ENCODE peak calls at places on chromosomes 11 and 22, in ten cellular contexts. U is prostate gland, Z is H1, C is upper lobe of left lung, M is spleen, Y is GM12891, X is HCT116, B is endothelial cell of umbilical vein, F is GM12878, H is transverse colon. I is an unnamed sample.

GRCh38 chr11:81963018-81963417 is 770.6 kb downstream of the FAM181B start:
- DNase-seq in B (peak), U (no peak), Z (no peak), F (no peak), X (no peak), M (no peak), Y (no peak), C (no peak), H (no peak), I (no peak)

GRCh38 chr11:7583248-7583647 is 69.4 kb downstream of the PPFIBP2 start:
- DNase-seq in M (no peak), F (no peak), H (no peak), U (no peak), Y (no peak), Z (no peak), C (no peak), X (no peak), B (no peak), I (no peak)

GRCh38 chr11:31802609-31802989 is 8.5 kb downstream of the PAX6 start:
- DNase-seq in X (no peak), F (no peak), B (no peak), Z (peak), H (no peak), M (peak), Y (no peak), U (no peak), C (peak), I (no peak)

GRCh38 chr22:19143967-19144400 is 467 bp downstream of the ESS2 start:
- DNase-seq in Z (no peak), C (no peak), F (no peak), M (peak), Y (no peak), X (no peak), B (no peak), U (no peak), H (no peak), I (no peak)

GRCh38 chr22:25389541-25389919 is 170.1 kb downstream of the CRYBB2 start:
- DNase-seq in F (no peak), B (no peak), U (no peak), H (no peak), X (no peak), C (no peak), Z (peak), Y (no peak), M (peak), I (no peak)

GRCh38 chr11:113189909-113190667 is 124.3 kb upstream of the TTC12 start:
- DNase-seq in M (no peak), X (no peak), Y (no peak), F (no peak), B (no peak), Z (no peak), H (no peak), C (no peak), U (no peak), I (no peak)

GRCh38 chr11:121636341-121637176 is 183.8 kb upstream of the SORL1-AS1 start:
- DNase-seq in Y (no peak), M (no peak), Z (no peak), B (no peak), X (no peak), H (no peak), F (no peak), C (no peak), U (no peak), I (no peak)

GRCh38 chr11:120956710-120957500 is 67.0 kb upstream of the TBCEL start:
- DNase-seq in U (no peak), F (no peak), H (no peak), Z (peak), B (no peak), M (peak), C (peak), Y (peak), X (no peak), I (no peak)

GRCh38 chr11:92703431-92703830 is 266.0 kb upstream of the MTNR1B start:
- DNase-seq in U (no peak), B (no peak), H (no peak), F (no peak), C (no peak), Z (no peak), Y (no peak), M (no peak), X (no peak), I (no peak)

GRCh38 chr11:98507208-98507607 is 513.5 kb upstream of the CNTN5 start:
- DNase-seq in H (no peak), M (no peak), X (no peak), U (no peak), B (no peak), Y (no peak), Z (no peak), F (no peak), C (no peak), I (no peak)
- TF ChIP-seq POLR2AphosphoS5 in H (no peak), M (no peak), X (no peak), U (no peak), B (no peak), Y (no peak), Z (no peak), F (no peak), C (no peak), I (no peak)

GRCh38 chr22:17777005-17777716 is 2.9 kb upstream of the BID start:
- DNase-seq in X (no peak), Z (no peak), F (peak), M (peak), H (peak), U (no peak), Y (peak), C (peak), B (peak), I (peak)
- TF ChIP-seq POLR2A in X (no peak), Z (no peak), F (peak), M (no peak), H (peak), U (no peak), Y (peak), C (no peak), B (no peak), I (peak)

DNA sequence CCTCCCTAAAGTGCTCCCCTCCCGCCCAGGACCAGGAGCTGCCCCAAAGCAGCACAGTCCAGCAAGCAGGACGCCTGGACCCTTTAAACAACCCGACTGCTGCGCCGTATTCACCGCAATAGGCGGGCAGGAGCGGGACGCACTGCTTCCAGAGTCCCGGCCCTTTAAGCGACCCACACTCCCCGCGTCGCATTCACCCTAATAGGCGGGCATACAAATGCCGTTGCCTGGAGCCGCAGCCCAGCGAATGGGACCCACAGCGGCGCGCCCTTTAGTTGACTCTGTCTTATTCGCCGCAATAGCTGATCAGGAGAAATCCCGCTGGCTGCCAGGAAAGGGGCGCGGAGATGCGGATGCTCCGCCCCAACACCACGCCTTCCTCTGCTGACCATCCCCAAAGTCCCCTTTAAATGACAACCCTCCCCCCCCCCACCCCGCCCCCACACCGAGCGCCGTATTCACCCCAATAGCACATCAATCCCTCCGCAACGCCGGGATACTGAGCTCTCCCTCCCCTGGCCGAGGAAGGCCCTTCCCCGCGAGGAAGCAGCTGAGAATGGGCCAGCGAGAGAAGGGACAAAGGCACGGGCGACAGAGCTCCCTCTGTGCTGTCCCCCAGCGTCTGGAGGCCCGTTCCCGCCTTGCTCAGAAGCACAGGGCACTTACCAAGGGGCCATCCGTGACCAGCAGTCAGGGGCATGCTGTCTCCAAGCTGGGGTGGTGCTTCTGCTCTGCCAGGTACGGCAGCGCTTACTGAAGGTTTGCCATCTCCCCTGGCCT is 4.7 kb downstream of the OSBPL5 start:
- DNase-seq in U (peak), Y (no peak), M (peak), F (no peak), H (peak), Z (peak), B (peak), C (peak), X (peak), I (no peak)
- TF ChIP-seq POLR2AphosphoS5 in U (peak), Y (no peak), M (peak), F (no peak), H (peak), Z (no peak), B (peak), C (no peak), X (no peak), I (no peak)

DNA sequence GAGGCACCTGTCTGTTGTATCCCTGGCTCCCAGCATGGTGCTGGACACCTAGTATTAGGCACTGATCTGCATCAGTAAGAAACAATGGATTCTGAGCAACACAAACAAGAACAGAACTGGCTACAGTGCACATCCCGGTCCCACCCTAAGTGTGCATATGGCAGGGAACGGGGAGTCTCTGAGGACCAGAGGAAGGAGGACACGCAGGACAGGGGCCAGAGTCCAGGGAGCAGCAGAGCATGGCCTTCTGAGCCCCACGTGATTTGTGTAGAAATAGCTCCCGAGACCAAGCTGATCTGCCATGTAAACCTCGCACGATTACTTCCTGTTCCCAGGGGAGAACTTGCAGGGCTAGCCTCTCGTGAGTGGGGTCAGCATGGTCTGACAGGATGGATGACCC is 12.7 kb upstream of the SNX32 start:
- DNase-seq in B (no peak), F (no peak), U (no peak), C (no peak), M (no peak), X (no peak), H (peak), Z (no peak), Y (no peak), I (no peak)
- TF ChIP-seq POLR2A in B (no peak), F (no peak), U (no peak), C (no peak), M (no peak), X (no peak), H (peak), Z (no peak), Y (no peak), I (no peak)

GRCh38 chr11:406796-407650 is 7.8 kb downstream of the SIGIRR start:
- DNase-seq in Y (peak), B (peak), M (peak), F (peak), U (peak), Z (peak), X (peak), H (peak), C (peak), I (peak)
- TF ChIP-seq POLR2AphosphoS5 in Y (no peak), B (no peak), M (peak), F (no peak), U (peak), Z (no peak), X (peak), H (peak), C (peak), I (no peak)

GRCh38 chr22:22061085-22062077 is 78.8 kb upstream of the TOP3B start:
- DNase-seq in C (no peak), M (no peak), X (peak), H (no peak), F (no peak), U (no peak), B (no peak), Z (no peak), Y (no peak), I (no peak)
- TF ChIP-seq POLR2A in C (no peak), M (no peak), X (no peak), H (no peak), F (no peak), U (no peak), B (no peak), Z (no peak), Y (no peak), I (no peak)

GRCh38 chr11:11816511-11817319 is 25.1 kb upstream of the USP47 start:
- DNase-seq in H (no peak), U (no peak), C (no peak), F (no peak), Y (no peak), B (peak), X (no peak), Z (no peak), M (no peak), I (no peak)

GRCh38 chr11:11810764-11811726 is 30.7 kb upstream of the USP47 start:
- DNase-seq in X (peak), M (no peak), H (no peak), U (no peak), Z (peak), Y (no peak), C (peak), F (no peak), B (no peak), I (no peak)

GRCh38 chr11:11814614-11815452 is 26.9 kb upstream of the USP47 start:
- DNase-seq in H (no peak), B (no peak), F (no peak), Z (no peak), M (no peak), U (no peak), X (no peak), Y (no peak), C (no peak), I (no peak)

GRCh38 chr11:11808992-11809583 is 32.7 kb upstream of the USP47 start:
- DNase-seq in F (no peak), B (no peak), C (no peak), H (no peak), U (no peak), X (no peak), Y (no peak), Z (no peak), M (no peak), I (no peak)

DNA sequence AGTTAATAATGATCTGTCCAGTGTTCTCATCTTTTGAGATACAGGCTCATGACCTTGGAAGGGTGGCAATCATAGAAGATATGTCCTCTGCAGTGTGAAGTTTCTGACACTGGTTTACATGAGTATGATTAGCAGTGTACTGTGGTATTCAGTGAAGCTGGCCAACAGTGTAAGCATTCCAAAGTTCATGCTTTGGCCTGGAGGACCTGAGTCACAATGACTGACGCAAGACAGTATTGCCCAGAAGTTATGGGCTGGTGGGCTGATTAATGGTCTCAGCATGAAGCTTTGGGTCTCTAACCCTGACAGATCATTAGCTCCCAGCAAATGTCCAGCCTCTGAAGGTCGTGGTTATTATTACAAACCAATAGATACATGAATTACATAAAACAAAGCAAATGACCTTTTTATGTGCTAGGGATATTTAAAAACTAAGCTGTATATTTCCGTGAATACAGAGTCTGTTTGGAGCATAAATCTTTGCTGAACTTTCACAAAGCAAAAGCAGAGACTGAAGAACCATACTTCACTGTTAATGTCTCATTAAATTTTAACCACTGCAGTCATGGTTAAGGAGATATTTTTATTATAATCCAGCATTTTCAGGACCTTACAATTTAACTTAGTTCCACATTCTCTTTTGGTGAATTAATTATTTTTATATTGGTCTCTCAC is 28.3 kb upstream of the USP47 start:
- DNase-seq in U (no peak), Y (no peak), B (peak), X (peak), H (peak), Z (no peak), F (no peak), C (no peak), M (no peak), I (no peak)
- TF ChIP-seq POLR2AphosphoS5 in U (no peak), Y (no peak), B (no peak), X (no peak), H (peak), Z (no peak), F (no peak), C (peak), M (no peak), I (no peak)

GRCh38 chr22:29607426-29607825 is 4.0 kb downstream of the NF2 start:
- DNase-seq in F (no peak), X (no peak), H (no peak), B (peak), U (no peak), Z (no peak), C (no peak), Y (no peak), M (no peak), I (no peak)

GRCh38 chr22:29606320-29606719 is 2.9 kb downstream of the NF2 start:
- DNase-seq in H (no peak), B (no peak), Z (no peak), C (no peak), X (no peak), Y (no peak), F (no peak), M (no peak), U (no peak), I (no peak)

GRCh38 chr22:29600846-29601245 is 2.6 kb upstream of the NF2 start:
- DNase-seq in H (no peak), C (no peak), U (no peak), X (no peak), Y (no peak), F (no peak), Z (no peak), B (no peak), M (no peak), I (no peak)

GRCh38 chr22:29605236-29605850 is 1.9 kb downstream of the NF2 start:
- DNase-seq in X (no peak), B (no peak), C (no peak), Y (no peak), F (no peak), Z (no peak), H (no peak), U (no peak), M (peak), I (no peak)

GRCh38 chr22:29603358-29604191 is at the start of gene NF2:
- DNase-seq in X (peak), Z (peak), M (peak), C (peak), B (peak), F (peak), Y (peak), U (peak), H (peak), I (peak)
- TF ChIP-seq POLR2A in X (peak), Z (no peak), M (no peak), C (peak), B (peak), F (peak), Y (peak), U (peak), H (peak), I (peak)